ENCODE peak calls at places on chromosome 4, in ten cellular contexts. S is neural crest cell; C is CD8-positive, alpha-beta T cell; P is neural progenitor cell; R is naive thymus-derived CD8-positive, alpha-beta T cell; E is OCI-LY7; Z is GM23248; D is hypothalamus; A is stimulated activated CD4-positive, alpha-beta T cell treated with anti-CD3 and anti-CD28 coated beads, TNF-alpha, amount 100 ng/mL, for 48 hours; Y is NCI-H1436. T is an unnamed sample.

GRCh38 chr4:26596843-26597242 is 13.0 kb downstream of the TBC1D19 start:
- DNase-seq in S (no peak), C (no peak), P (no peak), R (no peak), E (no peak), Z (no peak), D (no peak), A (no peak), Y (no peak), T (no peak)

GRCh38 chr4:5888222-5888701 is 4.6 kb downstream of the CRMP1 start:
- DNase-seq in S (peak; percentile 60), C (no peak), P (peak; percentile 92), R (no peak), E (no peak), Z (no peak), D (no peak), A (no peak), Y (peak; percentile 54), T (no peak)

GRCh38 chr4:122577808-122578781 is 42.8 kb downstream of the IL21 start:
- DNase-seq in S (peak; percentile 40), C (peak; percentile 84), P (peak; percentile 57), R (peak; percentile 67), E (peak; percentile 48), Z (peak; percentile 67), D (no peak), A (peak; percentile 56), Y (peak; percentile 1), T (peak; percentile 48)

GRCh38 chr4:26028793-26029511 is 114.9 kb downstream of the SMIM20 start:
- DNase-seq in S (peak; percentile 76), C (peak; percentile 46), P (peak; percentile 91), R (peak; percentile 15), E (no peak), Z (peak; percentile 82), D (peak; percentile 3), A (peak; percentile 79), Y (peak; percentile 86), T (no peak)

GRCh38 chr4:101292901-101293300 is 54.4 kb downstream of the PPP3CA start:
- DNase-seq in S (no peak), C (no peak), P (no peak), R (no peak), E (no peak), Z (peak; percentile 69), D (no peak), A (no peak), Y (no peak), T (no peak)

GRCh38 chr4:41799126-41799525 is 50.6 kb upstream of the PHOX2B start:
- DNase-seq in S (no peak), C (no peak), P (no peak), R (no peak), E (no peak), Z (no peak), D (no peak), A (no peak), Y (no peak), T (no peak)

GRCh38 chr4:124526321-124526720 is 186.2 kb downstream of the ANKRD50 start:
- DNase-seq in S (no peak), C (no peak), P (no peak), R (no peak), E (no peak), Z (no peak), D (no peak), A (no peak), Y (no peak), T (no peak)

GRCh38 chr4:1001561-1002130 is 8.4 kb upstream of the SLC26A1 start:
- DNase-seq in S (no peak), C (no peak), P (no peak), R (no peak), E (no peak), Z (peak; percentile 21), D (no peak), A (no peak), Y (no peak), T (no peak)

GRCh38 chr4:8818063-8818881 is 53.4 kb downstream of the HMX1 start:
- DNase-seq in S (no peak), C (no peak), P (peak; percentile 13), R (no peak), E (no peak), Z (no peak), D (no peak), A (no peak), Y (no peak), T (no peak)

GRCh38 chr4:180990931-180991330 is 1252.3 kb upstream of the TENM3 start:
- DNase-seq in S (no peak), C (no peak), P (no peak), R (no peak), E (no peak), Z (no peak), D (no peak), A (no peak), Y (no peak), T (no peak)

GRCh38 chr4:3031357-3032064 is 42.8 kb downstream of the HTT-AS start:
- DNase-seq in S (no peak), C (no peak), P (no peak), R (no peak), E (no peak), Z (no peak), D (no peak), A (no peak), Y (no peak), T (no peak)

GRCh38 chr4:182066037-182066436 is 177.2 kb upstream of the TENM3 start:
- DNase-seq in S (no peak), C (no peak), P (no peak), R (no peak), E (no peak), Z (no peak), D (no peak), A (no peak), Y (no peak), T (no peak)

GRCh38 chr4:90727938-90728337 is 600.7 kb downstream of the CCSER1 start:
- DNase-seq in S (no peak), C (no peak), P (peak; percentile 66), R (no peak), E (no peak), Z (no peak), D (no peak), A (no peak), Y (no peak), T (peak; percentile 45)

GRCh38 chr4:156976147-156976546 is 4.5 kb upstream of the PDGFC start:
- DNase-seq in S (no peak), C (no peak), P (no peak), R (no peak), E (no peak), Z (peak; percentile 73), D (no peak), A (no peak), Y (no peak), T (no peak)

GRCh38 chr4:106690487-106690886 is 321.9 kb upstream of the GIMD1 start:
- DNase-seq in S (no peak), C (no peak), P (no peak), R (no peak), E (no peak), Z (peak; percentile 76), D (no peak), A (no peak), Y (no peak), T (no peak)

GRCh38 chr4:6844986-6845385 is 62.5 kb downstream of the KIAA0232 start:
- DNase-seq in S (no peak), C (no peak), P (peak; percentile 51), R (no peak), E (no peak), Z (no peak), D (no peak), A (no peak), Y (no peak), T (no peak)

GRCh38 chr4:76278583-76278982 is 27.1 kb downstream of the FAM47E start:
- DNase-seq in S (no peak), C (no peak), P (no peak), R (no peak), E (no peak), Z (no peak), D (no peak), A (no peak), Y (no peak), T (no peak)

GRCh38 chr4:128354205-128354821 is 66.7 kb upstream of the PGRMC2 start:
- DNase-seq in S (no peak), C (no peak), P (no peak), R (no peak), E (no peak), Z (peak; percentile 79), D (no peak), A (no peak), Y (no peak), T (no peak)

GRCh38 chr4:185912779-185913178 is 100.8 kb upstream of the SORBS2 start:
- DNase-seq in S (no peak), C (no peak), P (no peak), R (no peak), E (no peak), Z (peak; percentile 44), D (no peak), A (no peak), Y (no peak), T (no peak)

GRCh38 chr4:187656953-187657352 is 338.6 kb upstream of the ZFP42 start:
- DNase-seq in S (no peak), C (no peak), P (no peak), R (no peak), E (no peak), Z (no peak), D (no peak), A (no peak), Y (no peak), T (no peak)

GRCh38 chr4:3121110-3121509 is 46.6 kb downstream of the HTT start:
- DNase-seq in S (no peak), C (no peak), P (no peak), R (no peak), E (no peak), Z (no peak), D (no peak), A (no peak), Y (no peak), T (no peak)

GRCh38 chr4:1170805-1171305 is 1.5 kb downstream of the SPON2 start:
- DNase-seq in S (no peak), C (no peak), P (no peak), R (no peak), E (no peak), Z (no peak), D (no peak), A (no peak), Y (no peak), T (no peak)

GRCh38 chr4:62923783-62924182 is 1485.5 kb downstream of the TECRL start:
- DNase-seq in S (no peak), C (no peak), P (no peak), R (no peak), E (no peak), Z (no peak), D (no peak), A (no peak), Y (no peak), T (no peak)

GRCh38 chr4:67106846-67107467 is 438.3 kb downstream of the CENPC start:
- DNase-seq in S (no peak), C (no peak), P (peak; percentile 4), R (no peak), E (no peak), Z (no peak), D (no peak), A (no peak), Y (peak; percentile 60), T (no peak)

GRCh38 chr4:182351485-182351884 is 108.3 kb downstream of the TENM3 start:
- DNase-seq in S (no peak), C (no peak), P (peak; percentile 22), R (no peak), E (no peak), Z (no peak), D (no peak), A (no peak), Y (no peak), T (no peak)

GRCh38 chr4:5980436-5981155 is 37.6 kb downstream of the C4orf50 start:
- DNase-seq in S (no peak), C (no peak), P (no peak), R (no peak), E (no peak), Z (no peak), D (no peak), A (no peak), Y (no peak), T (peak; percentile 7)

GRCh38 chr4:2649604-2650114 is 106.5 kb downstream of the TNIP2 start:
- DNase-seq in S (no peak), C (no peak), P (no peak), R (no peak), E (no peak), Z (no peak), D (no peak), A (no peak), Y (no peak), T (no peak)

GRCh38 chr4:7630559-7631287 is 196.0 kb upstream of the PSAPL1 start:
- DNase-seq in S (no peak), C (no peak), P (no peak), R (no peak), E (no peak), Z (peak; percentile 95), D (no peak), A (no peak), Y (no peak), T (peak; percentile 33)